ENCODE peak calls at places on chromosomes 6 and 20, in nine cellular contexts. One of them, this sample, is unnamed. For H3K4me1, the result is how much of the 10 kb centered on the place peaks cover.

GRCh38 chr20:23161968-23162696 is 76.0 kb upstream of the CD93 start:
- DNase-seq in effector memory CD4-positive, alpha-beta T cell: peak
- DNase-seq in NT2/D1: no peak
- DNase-seq in hepatocyte: peak
- DNase-seq in tibial nerve: peak
- DNase-seq in ovary: peak
- DNase-seq in GM23248: no peak
- DNase-seq in transverse colon: peak
- DNase-seq in mammary epithelial cell: no peak
- DNase-seq in this sample: peak

GRCh38 chr20:44017905-44018683 is 103.4 kb downstream of the TOX2 start:
- DNase-seq in NT2/D1: no peak
- DNase-seq in mammary epithelial cell: peak
- DNase-seq in GM23248: peak
- DNase-seq in transverse colon: peak
- DNase-seq in tibial nerve: no peak
- DNase-seq in effector memory CD4-positive, alpha-beta T cell: no peak
- DNase-seq in ovary: no peak
- DNase-seq in hepatocyte: peak
- DNase-seq in this sample: no peak

GRCh38 chr6:24818346-24818745 is 19.6 kb upstream of the ARMH2 start:
- DNase-seq in hepatocyte: no peak
- DNase-seq in effector memory CD4-positive, alpha-beta T cell: no peak
- DNase-seq in transverse colon: no peak
- DNase-seq in mammary epithelial cell: no peak
- DNase-seq in NT2/D1: no peak
- DNase-seq in GM23248: no peak
- DNase-seq in ovary: no peak
- DNase-seq in tibial nerve: no peak
- DNase-seq in this sample: no peak

GRCh38 chr6:153698001-153698400 is 341.0 kb upstream of the OPRM1 start:
- DNase-seq in hepatocyte: no peak
- DNase-seq in ovary: no peak
- DNase-seq in effector memory CD4-positive, alpha-beta T cell: no peak
- DNase-seq in GM23248: no peak
- DNase-seq in tibial nerve: no peak
- DNase-seq in mammary epithelial cell: no peak
- DNase-seq in NT2/D1: no peak
- DNase-seq in transverse colon: no peak
- DNase-seq in this sample: no peak

GRCh38 chr20:50379049-50379990 is 130.9 kb upstream of the PTPN1 start:
- DNase-seq in mammary epithelial cell: peak
- DNase-seq in GM23248: peak
- DNase-seq in tibial nerve: peak
- DNase-seq in effector memory CD4-positive, alpha-beta T cell: no peak
- DNase-seq in transverse colon: peak
- DNase-seq in hepatocyte: peak
- DNase-seq in ovary: peak
- DNase-seq in NT2/D1: no peak
- DNase-seq in this sample: peak

GRCh38 chr20:17652411-17652810 is 29.6 kb downstream of the RRBP1 start:
- DNase-seq in GM23248: no peak
- DNase-seq in ovary: peak
- DNase-seq in hepatocyte: no peak
- DNase-seq in effector memory CD4-positive, alpha-beta T cell: no peak
- DNase-seq in mammary epithelial cell: no peak
- DNase-seq in transverse colon: no peak
- DNase-seq in NT2/D1: no peak
- DNase-seq in tibial nerve: no peak
- DNase-seq in this sample: no peak

GRCh38 chr6:142387997-142388815 is 86.4 kb downstream of the ADGRG6 start:
- DNase-seq in ovary: no peak
- DNase-seq in effector memory CD4-positive, alpha-beta T cell: no peak
- DNase-seq in transverse colon: no peak
- DNase-seq in mammary epithelial cell: peak
- DNase-seq in tibial nerve: no peak
- DNase-seq in NT2/D1: no peak
- DNase-seq in hepatocyte: peak
- DNase-seq in GM23248: peak
- DNase-seq in this sample: no peak

GRCh38 chr6:167141667-167142432 is 15.9 kb downstream of the GPR31 start:
- DNase-seq in transverse colon: peak
- DNase-seq in GM23248: peak
- DNase-seq in effector memory CD4-positive, alpha-beta T cell: no peak
- DNase-seq in mammary epithelial cell: peak
- DNase-seq in ovary: peak
- DNase-seq in NT2/D1: peak
- DNase-seq in tibial nerve: peak
- DNase-seq in hepatocyte: peak
- DNase-seq in this sample: no peak

GRCh38 chr6:119331676-119332286 is 17.8 kb downstream of the MAN1A1 start:
- DNase-seq in mammary epithelial cell: no peak
- DNase-seq in ovary: no peak
- DNase-seq in hepatocyte: no peak
- DNase-seq in transverse colon: no peak
- DNase-seq in effector memory CD4-positive, alpha-beta T cell: no peak
- DNase-seq in tibial nerve: no peak
- DNase-seq in GM23248: no peak
- DNase-seq in NT2/D1: no peak
- DNase-seq in this sample: no peak

GRCh38 chr6:113050979-113051378 is 703.8 kb downstream of the RFPL4B start:
- DNase-seq in hepatocyte: no peak
- DNase-seq in NT2/D1: peak
- DNase-seq in tibial nerve: no peak
- DNase-seq in transverse colon: no peak
- DNase-seq in mammary epithelial cell: no peak
- DNase-seq in effector memory CD4-positive, alpha-beta T cell: no peak
- DNase-seq in GM23248: no peak
- DNase-seq in ovary: no peak
- DNase-seq in this sample: no peak

GRCh38 chr6:151539506-151540268 is 45.9 kb downstream of the CCDC170 start:
- DNase-seq in transverse colon: no peak
- DNase-seq in NT2/D1: no peak
- DNase-seq in mammary epithelial cell: no peak
- DNase-seq in tibial nerve: no peak
- DNase-seq in hepatocyte: no peak
- DNase-seq in GM23248: peak
- DNase-seq in ovary: no peak
- DNase-seq in effector memory CD4-positive, alpha-beta T cell: no peak
- DNase-seq in this sample: no peak

GRCh38 chr20:44186674-44187053 is 324 bp downstream of the JPH2 start:
- DNase-seq in effector memory CD4-positive, alpha-beta T cell: no peak
- DNase-seq in NT2/D1: no peak
- DNase-seq in ovary: no peak
- DNase-seq in hepatocyte: peak
- DNase-seq in mammary epithelial cell: no peak
- DNase-seq in transverse colon: peak
- DNase-seq in tibial nerve: no peak
- DNase-seq in GM23248: peak
- DNase-seq in this sample: no peak

GRCh38 chr20:23753589-23753988 is 2.9 kb upstream of the CST1 start:
- DNase-seq in GM23248: no peak
- DNase-seq in transverse colon: no peak
- DNase-seq in effector memory CD4-positive, alpha-beta T cell: no peak
- DNase-seq in mammary epithelial cell: no peak
- DNase-seq in NT2/D1: no peak
- DNase-seq in ovary: no peak
- DNase-seq in tibial nerve: no peak
- DNase-seq in hepatocyte: no peak
- DNase-seq in this sample: no peak

GRCh38 chr6:47413752-47414516 is 63.7 kb upstream of the CD2AP start:
- DNase-seq in NT2/D1: peak
- DNase-seq in hepatocyte: peak
- DNase-seq in mammary epithelial cell: peak
- DNase-seq in tibial nerve: no peak
- DNase-seq in GM23248: peak
- DNase-seq in ovary: no peak
- DNase-seq in transverse colon: no peak
- DNase-seq in effector memory CD4-positive, alpha-beta T cell: peak
- DNase-seq in this sample: no peak

GRCh38 chr6:46704562-46704961 is 16.9 kb downstream of the TDRD6 start:
- DNase-seq in mammary epithelial cell: peak
- DNase-seq in effector memory CD4-positive, alpha-beta T cell: no peak
- DNase-seq in tibial nerve: no peak
- DNase-seq in ovary: no peak
- DNase-seq in NT2/D1: no peak
- DNase-seq in hepatocyte: no peak
- DNase-seq in transverse colon: no peak
- DNase-seq in GM23248: peak
- DNase-seq in this sample: no peak

GRCh38 chr20:54985100-54985499 is 509.7 kb downstream of the DOK5 start:
- DNase-seq in ovary: no peak
- DNase-seq in mammary epithelial cell: no peak
- DNase-seq in transverse colon: no peak
- DNase-seq in effector memory CD4-positive, alpha-beta T cell: no peak
- DNase-seq in NT2/D1: no peak
- DNase-seq in tibial nerve: no peak
- DNase-seq in GM23248: no peak
- DNase-seq in hepatocyte: peak
- DNase-seq in this sample: no peak

GRCh38 chr6:137487181-137487910 is 6.8 kb downstream of the OLIG3 start:
- DNase-seq in effector memory CD4-positive, alpha-beta T cell: no peak
- DNase-seq in ovary: no peak
- DNase-seq in transverse colon: no peak
- DNase-seq in tibial nerve: no peak
- DNase-seq in mammary epithelial cell: no peak
- DNase-seq in NT2/D1: no peak
- DNase-seq in GM23248: no peak
- DNase-seq in hepatocyte: no peak
- DNase-seq in this sample: no peak

GRCh38 chr6:106122941-106123337 is 36.8 kb downstream of the PRDM1 start:
- DNase-seq in ovary: no peak
- DNase-seq in GM23248: no peak
- DNase-seq in hepatocyte: no peak
- DNase-seq in NT2/D1: no peak
- DNase-seq in effector memory CD4-positive, alpha-beta T cell: no peak
- DNase-seq in transverse colon: no peak
- DNase-seq in tibial nerve: no peak
- DNase-seq in mammary epithelial cell: no peak
- DNase-seq in this sample: no peak

GRCh38 chr20:8246153-8246552 is 114.1 kb downstream of the PLCB1 start:
- DNase-seq in transverse colon: no peak
- DNase-seq in ovary: no peak
- DNase-seq in tibial nerve: no peak
- DNase-seq in NT2/D1: no peak
- DNase-seq in hepatocyte: no peak
- DNase-seq in GM23248: no peak
- DNase-seq in effector memory CD4-positive, alpha-beta T cell: no peak
- DNase-seq in mammary epithelial cell: no peak
- DNase-seq in this sample: no peak
- H3K4me3 ChIP-seq in transverse colon: no peak
- H3K4me3 ChIP-seq in ovary: no peak
- H3K4me3 ChIP-seq in tibial nerve: no peak
- H3K4me3 ChIP-seq in NT2/D1: no peak
- H3K4me3 ChIP-seq in hepatocyte: no peak
- H3K4me3 ChIP-seq in GM23248: no peak
- H3K4me3 ChIP-seq in effector memory CD4-positive, alpha-beta T cell: no peak
- H3K4me3 ChIP-seq in mammary epithelial cell: no peak
- H3K4me3 ChIP-seq in this sample: no peak

GRCh38 chr20:57064836-57065235 is 201.6 kb downstream of the BMP7 start:
- DNase-seq in GM23248: no peak
- DNase-seq in transverse colon: no peak
- DNase-seq in ovary: no peak
- DNase-seq in hepatocyte: no peak
- DNase-seq in tibial nerve: no peak
- DNase-seq in NT2/D1: no peak
- DNase-seq in effector memory CD4-positive, alpha-beta T cell: no peak
- DNase-seq in mammary epithelial cell: no peak
- DNase-seq in this sample: no peak
- H3K4me1 ChIP-seq in GM23248: under half
- H3K4me1 ChIP-seq in transverse colon: under half
- H3K4me1 ChIP-seq in ovary: under half
- H3K4me1 ChIP-seq in hepatocyte: under half
- H3K4me1 ChIP-seq in tibial nerve: under half
- H3K4me1 ChIP-seq in NT2/D1: under half
- H3K4me1 ChIP-seq in effector memory CD4-positive, alpha-beta T cell: under half
- H3K4me1 ChIP-seq in mammary epithelial cell: under half
- H3K4me1 ChIP-seq in this sample: under half

DNA sequence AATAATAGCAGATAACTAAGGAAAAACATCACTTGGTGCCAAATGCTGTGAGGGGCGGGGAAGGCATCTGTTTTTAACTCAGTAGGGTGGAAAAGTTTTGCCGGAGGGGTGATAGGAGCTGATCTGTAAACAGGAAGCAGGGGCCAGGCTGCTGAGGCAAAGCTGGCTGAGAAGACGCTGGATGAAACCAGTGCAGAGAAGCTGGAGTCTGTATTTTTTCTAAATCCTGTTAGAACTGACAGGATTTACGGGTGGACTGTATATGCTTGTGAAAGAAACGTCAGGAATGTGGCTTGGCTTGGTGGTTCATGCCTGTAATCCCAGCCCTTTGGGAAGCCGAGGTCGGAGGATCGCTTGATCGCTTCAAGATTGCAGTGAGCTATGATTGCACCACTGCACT is 5.6 kb downstream of the PCMTD2 start:
- DNase-seq in GM23248: peak
- DNase-seq in hepatocyte: peak
- DNase-seq in NT2/D1: no peak
- DNase-seq in transverse colon: no peak
- DNase-seq in tibial nerve: peak
- DNase-seq in mammary epithelial cell: no peak
- DNase-seq in ovary: peak
- DNase-seq in effector memory CD4-positive, alpha-beta T cell: no peak
- DNase-seq in this sample: no peak
- H3K4me3 ChIP-seq in GM23248: no peak
- H3K4me3 ChIP-seq in hepatocyte: no peak
- H3K4me3 ChIP-seq in NT2/D1: no peak
- H3K4me3 ChIP-seq in transverse colon: no peak
- H3K4me3 ChIP-seq in tibial nerve: no peak
- H3K4me3 ChIP-seq in mammary epithelial cell: no peak
- H3K4me3 ChIP-seq in ovary: no peak
- H3K4me3 ChIP-seq in effector memory CD4-positive, alpha-beta T cell: no peak
- H3K4me3 ChIP-seq in this sample: peak

GRCh38 chr6:145067430-145067829 is 667.9 kb downstream of the EPM2A start:
- DNase-seq in hepatocyte: no peak
- DNase-seq in mammary epithelial cell: peak
- DNase-seq in tibial nerve: no peak
- DNase-seq in NT2/D1: no peak
- DNase-seq in GM23248: peak
- DNase-seq in transverse colon: no peak
- DNase-seq in effector memory CD4-positive, alpha-beta T cell: no peak
- DNase-seq in ovary: no peak
- DNase-seq in this sample: no peak

GRCh38 chr6:145060687-145061086 is 674.6 kb downstream of the EPM2A start:
- DNase-seq in transverse colon: no peak
- DNase-seq in ovary: no peak
- DNase-seq in GM23248: no peak
- DNase-seq in hepatocyte: no peak
- DNase-seq in effector memory CD4-positive, alpha-beta T cell: no peak
- DNase-seq in mammary epithelial cell: no peak
- DNase-seq in tibial nerve: no peak
- DNase-seq in NT2/D1: no peak
- DNase-seq in this sample: no peak

DNA sequence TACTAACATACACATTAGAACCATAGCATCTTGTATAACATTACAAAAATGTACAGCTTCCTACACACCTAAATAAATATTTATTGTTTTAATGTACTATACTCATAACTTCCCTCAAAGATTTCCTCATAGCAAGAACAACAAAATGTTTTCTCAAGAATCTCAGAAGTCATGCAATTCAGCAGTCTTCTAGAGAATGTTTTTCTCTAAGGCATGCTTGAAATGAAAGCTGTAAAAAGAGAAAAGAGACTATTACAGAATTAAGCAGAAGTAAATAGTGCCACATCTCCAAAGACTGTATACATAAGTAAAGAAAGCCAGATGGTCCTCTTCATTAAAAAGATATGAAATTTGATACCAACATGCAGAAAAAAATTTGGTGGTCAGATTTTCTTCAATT is 672.2 kb downstream of the EPM2A start:
- DNase-seq in tibial nerve: no peak
- DNase-seq in effector memory CD4-positive, alpha-beta T cell: no peak
- DNase-seq in GM23248: no peak
- DNase-seq in ovary: no peak
- DNase-seq in mammary epithelial cell: no peak
- DNase-seq in hepatocyte: no peak
- DNase-seq in NT2/D1: no peak
- DNase-seq in transverse colon: no peak
- DNase-seq in this sample: no peak
- H3K4me1 ChIP-seq in tibial nerve: under half
- H3K4me1 ChIP-seq in effector memory CD4-positive, alpha-beta T cell: under half
- H3K4me1 ChIP-seq in GM23248: under half
- H3K4me1 ChIP-seq in ovary: under half
- H3K4me1 ChIP-seq in mammary epithelial cell: under half
- H3K4me1 ChIP-seq in hepatocyte: under half
- H3K4me1 ChIP-seq in NT2/D1: under half
- H3K4me1 ChIP-seq in transverse colon: under half
- H3K4me1 ChIP-seq in this sample: under half

This sample was measured in psoas muscle.